ENCODE peak calls at places on chromosomes 2 and 18, in seven cellular contexts. O is GM20000; R is HFF-Myc; C is CD8-positive, alpha-beta T cell; P is adrenal gland; J is IMR-90; S is fibroblast of the aortic adventitia. U is an unnamed sample.

GRCh38 chr2:196294510-196294909 is 123.1 kb upstream of the STK17B start:
- DNase-seq in O (no peak), J (no peak), P (no peak), R (no peak), C (no peak), S (no peak), U (no peak)

GRCh38 chr18:51355841-51356240 is 158.4 kb upstream of the MEX3C start:
- DNase-seq in P (no peak), S (no peak), C (no peak), O (no peak), R (no peak), J (no peak), U (no peak)

GRCh38 chr2:6943971-6944370 is 26.8 kb downstream of the RNF144A start:
- DNase-seq in C (no peak), J (no peak), S (no peak), R (no peak), O (no peak), P (no peak), U (no peak)

GRCh38 chr2:16058256-16058655 is 117.9 kb downstream of the MYCN start:
- DNase-seq in S (no peak), P (no peak), C (no peak), R (no peak), J (no peak), O (no peak), U (no peak)

GRCh38 chr2:45918816-45919655 is 267.6 kb downstream of the PRKCE start:
- DNase-seq in O (peak; percentile 64), R (no peak), C (no peak), P (no peak), S (no peak), J (no peak), U (no peak)

GRCh38 chr2:191728710-191729597 is 51.0 kb downstream of the NABP1 start:
- DNase-seq in O (no peak), C (no peak), S (peak; percentile 40), P (no peak), J (peak; percentile 49), R (no peak), U (no peak)

GRCh38 chr2:95372216-95372829 is 30.2 kb upstream of the FAHD2A start:
- DNase-seq in J (no peak), O (no peak), R (no peak), C (no peak), S (no peak), P (no peak), U (no peak)

GRCh38 chr2:240991378-240992263 is 6.8 kb upstream of the SNED1 start:
- DNase-seq in O (no peak), S (peak; percentile 88), C (no peak), R (peak; percentile 92), J (peak; percentile 97), P (peak; percentile 97), U (no peak)

GRCh38 chr2:150569761-150570160 is 82.3 kb upstream of the RND3 start:
- DNase-seq in S (no peak), R (no peak), O (no peak), P (no peak), C (no peak), J (no peak), U (no peak)

GRCh38 chr2:53182609-53183008 is 585.0 kb upstream of the CHAC2 start:
- DNase-seq in O (no peak), R (no peak), C (no peak), J (no peak), P (no peak), S (no peak), U (no peak)

GRCh38 chr2:46984642-46985476 is 69.3 kb upstream of the MCFD2 start:
- DNase-seq in S (peak; percentile 96), C (no peak), R (peak; percentile 92), O (peak; percentile 53), J (peak; percentile 97), P (peak; percentile 87), U (no peak)

GRCh38 chr18:32333781-32334180 is 136.9 kb downstream of the GAREM1 start:
- DNase-seq in C (no peak), P (no peak), R (no peak), S (no peak), O (no peak), J (no peak), U (no peak)

GRCh38 chr2:147223553-147223952 is 621.3 kb upstream of the ACVR2A start:
- DNase-seq in P (no peak), R (no peak), J (no peak), C (no peak), S (no peak), O (no peak), U (no peak)

GRCh38 chr18:48095726-48096125 is 165.3 kb upstream of the SMAD2 start:
- DNase-seq in R (no peak), P (no peak), S (no peak), O (no peak), J (no peak), C (no peak), U (no peak)

GRCh38 chr2:112640467-112640799 is 5.3 kb upstream of the SLC20A1 start:
- DNase-seq in R (no peak), J (no peak), P (no peak), O (no peak), C (no peak), S (no peak), U (no peak)

GRCh38 chr2:168436840-168437239 is 19.2 kb upstream of the CERS6 start:
- DNase-seq in P (no peak), S (no peak), C (no peak), O (no peak), R (no peak), J (no peak), U (no peak)

GRCh38 chr2:44450806-44451205 is 89.1 kb downstream of the CAMKMT start:
- DNase-seq in S (peak; percentile 25), P (no peak), C (no peak), R (no peak), O (no peak), J (no peak), U (no peak)

DNA sequence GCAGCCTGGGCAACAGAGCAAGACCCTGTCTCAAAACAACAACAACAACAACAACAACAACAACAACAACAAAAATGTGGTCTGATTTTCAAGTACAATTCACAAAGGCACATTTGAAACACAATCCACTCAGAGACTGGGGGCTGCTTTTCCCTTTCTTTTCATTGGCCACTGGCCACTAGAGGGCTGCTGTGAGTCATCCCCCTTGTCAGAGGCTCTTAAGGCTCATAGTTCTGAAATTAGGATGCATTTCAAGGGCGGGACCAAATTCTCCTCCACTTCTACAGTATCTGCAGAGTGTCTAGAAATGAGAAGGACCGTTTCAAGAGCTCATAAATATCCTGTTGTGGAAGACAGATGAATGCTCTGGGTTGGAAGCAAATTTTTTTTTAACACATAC is 285.4 kb downstream of the NRXN1 start:
- DNase-seq in P (no peak), R (no peak), S (peak; percentile 31), C (no peak), O (peak; percentile 7), J (peak; percentile 27), U (peak; percentile 65)
- TF ChIP-seq CTCF in P (no peak), R (peak; percentile 22), S (peak; percentile 35), C (no peak), O (peak; percentile 25), J (peak; percentile 49), U (peak; percentile 66)

GRCh38 chr2:217650716-217651360 is 352.0 kb downstream of the TNS1 start:
- DNase-seq in J (peak; percentile 66), O (peak; percentile 64), C (no peak), R (peak; percentile 41), P (peak; percentile 61), S (peak; percentile 76), U (peak; percentile 46)
- TF ChIP-seq CTCF in J (peak; percentile 69), O (peak; percentile 73), C (peak; percentile 46), R (peak; percentile 90), P (peak; percentile 68), S (peak; percentile 87), U (peak; percentile 20)

DNA sequence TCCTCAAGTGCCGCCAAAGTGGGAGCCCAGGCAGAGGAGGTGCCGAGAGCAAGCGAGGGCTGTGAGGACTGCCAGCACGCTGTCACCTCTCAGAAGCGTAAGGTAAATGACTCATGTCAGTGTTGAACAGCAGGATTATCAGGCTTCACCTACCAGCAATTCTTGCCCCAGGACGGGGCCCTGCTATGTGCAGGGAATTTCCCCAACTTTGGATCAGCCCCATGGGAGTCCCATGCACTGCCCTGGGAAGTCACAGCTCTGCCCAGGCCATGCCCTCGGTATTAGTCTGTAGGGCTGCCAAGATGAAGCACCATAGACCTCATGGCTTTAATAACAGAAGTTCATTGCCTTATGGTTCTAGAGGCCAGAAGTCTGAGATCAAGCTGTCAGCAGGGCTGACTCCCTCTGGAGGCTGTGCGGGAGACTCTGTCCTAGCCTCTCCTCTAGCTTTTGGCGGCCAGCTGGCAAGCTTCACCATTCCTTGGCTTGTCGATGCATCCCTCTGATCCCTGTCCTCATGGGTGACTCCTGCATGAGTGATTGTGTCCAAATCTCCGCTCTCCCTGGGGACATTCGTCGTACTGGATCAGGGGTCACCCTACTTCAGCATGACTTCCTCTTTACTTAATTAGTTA is 55.9 kb downstream of the TRPM8 start:
- DNase-seq in S (no peak), C (no peak), P (no peak), J (no peak), R (no peak), O (no peak), U (no peak)
- TF ChIP-seq CTCF in S (no peak), C (no peak), P (no peak), J (no peak), R (no peak), O (no peak), U (no peak)

GRCh38 chr2:222306393-222307137 is 7.8 kb upstream of the PAX3 start:
- DNase-seq in O (no peak), J (no peak), P (no peak), R (no peak), C (no peak), S (no peak), U (no peak)

GRCh38 chr2:222304737-222305509 is 6.1 kb upstream of the PAX3 start:
- DNase-seq in C (no peak), J (no peak), R (no peak), P (no peak), O (no peak), S (no peak), U (no peak)

GRCh38 chr2:222307138-222307756 is 8.4 kb upstream of the PAX3 start:
- DNase-seq in S (no peak), C (no peak), P (no peak), J (no peak), O (no peak), R (no peak), U (no peak)

GRCh38 chr2:222303828-222304736 is 5.3 kb upstream of the PAX3 start:
- DNase-seq in R (no peak), C (no peak), P (no peak), S (no peak), J (no peak), O (no peak), U (no peak)

GRCh38 chr2:222305510-222306392 is 7.0 kb upstream of the PAX3 start:
- DNase-seq in S (peak; percentile 18), C (no peak), J (no peak), P (peak; percentile 28), O (no peak), R (no peak), U (no peak)
- TF ChIP-seq CTCF in S (no peak), C (no peak), J (no peak), P (no peak), O (no peak), R (no peak), U (no peak)

DNA sequence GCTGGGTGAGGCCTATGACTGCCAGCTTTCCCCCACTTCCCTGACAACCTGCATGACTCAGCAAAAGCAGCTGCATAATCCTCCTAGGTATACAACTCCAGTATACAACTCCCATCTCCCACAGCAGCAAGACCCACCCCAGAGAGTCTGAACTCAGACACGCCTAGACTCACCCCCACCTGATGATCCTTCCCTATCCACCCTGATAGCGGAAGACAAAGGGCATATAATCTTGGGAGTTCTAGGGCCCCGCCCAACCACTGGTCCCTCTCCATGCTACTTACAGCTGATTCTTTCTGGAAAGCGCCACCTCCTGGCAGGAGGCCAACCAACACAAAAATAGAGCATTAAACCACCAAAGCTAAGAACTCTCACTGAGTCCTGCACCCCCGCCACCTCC is 296.5 kb downstream of the DCC start:
- DNase-seq in O (no peak), P (no peak), C (no peak), R (no peak), J (no peak), S (no peak), U (peak; percentile 59)
- TF ChIP-seq CTCF in O (no peak), P (no peak), C (no peak), R (no peak), J (no peak), S (no peak), U (no peak)

U was measured in WTC11.